ENCODE peak calls at places on chromosomes 12 and 14, in six cellular contexts. One of them, this sample, is unnamed.

GRCh38 chr12:79934309-79935020 is 432 bp downstream of the PPP1R12A start:
- DNase-seq in neural crest cell: peak; percentile 40
- DNase-seq in stimulated activated naive B cell treated with anti-CD40 and anti-IgM and Interleukin-4, amounts not matched to agents 10 μg/mL and 1 μg/mL and 100 μg/mL, for 72 hours: no peak
- DNase-seq in A673: peak; percentile 42
- DNase-seq in NCI-H2081 treated with DMSO at 0.1 percent for 48 hours: no peak
- DNase-seq in progenitor cell of endocrine pancreas: peak; percentile 45
- DNase-seq in this sample: peak; percentile 58

GRCh38 chr12:114799574-114800487 is 115.9 kb upstream of the TBX3 start:
- DNase-seq in neural crest cell: peak; percentile 36
- DNase-seq in stimulated activated naive B cell treated with anti-CD40 and anti-IgM and Interleukin-4, amounts not matched to agents 10 μg/mL and 1 μg/mL and 100 μg/mL, for 72 hours: no peak
- DNase-seq in A673: no peak
- DNase-seq in NCI-H2081 treated with DMSO at 0.1 percent for 48 hours: no peak
- DNase-seq in progenitor cell of endocrine pancreas: peak; percentile 10
- DNase-seq in this sample: no peak

GRCh38 chr12:125143491-125143890 is 78.3 kb downstream of the AACS start:
- DNase-seq in neural crest cell: no peak
- DNase-seq in stimulated activated naive B cell treated with anti-CD40 and anti-IgM and Interleukin-4, amounts not matched to agents 10 μg/mL and 1 μg/mL and 100 μg/mL, for 72 hours: no peak
- DNase-seq in A673: peak; percentile 17
- DNase-seq in NCI-H2081 treated with DMSO at 0.1 percent for 48 hours: no peak
- DNase-seq in progenitor cell of endocrine pancreas: no peak
- DNase-seq in this sample: no peak

GRCh38 chr12:93813972-93814821 is 137.0 kb downstream of the CRADD start:
- DNase-seq in neural crest cell: no peak
- DNase-seq in stimulated activated naive B cell treated with anti-CD40 and anti-IgM and Interleukin-4, amounts not matched to agents 10 μg/mL and 1 μg/mL and 100 μg/mL, for 72 hours: no peak
- DNase-seq in A673: no peak
- DNase-seq in NCI-H2081 treated with DMSO at 0.1 percent for 48 hours: no peak
- DNase-seq in progenitor cell of endocrine pancreas: no peak
- DNase-seq in this sample: no peak

GRCh38 chr12:108479364-108480070 is 35.6 kb upstream of the FICD start:
- DNase-seq in neural crest cell: no peak
- DNase-seq in stimulated activated naive B cell treated with anti-CD40 and anti-IgM and Interleukin-4, amounts not matched to agents 10 μg/mL and 1 μg/mL and 100 μg/mL, for 72 hours: no peak
- DNase-seq in A673: no peak
- DNase-seq in NCI-H2081 treated with DMSO at 0.1 percent for 48 hours: no peak
- DNase-seq in progenitor cell of endocrine pancreas: no peak
- DNase-seq in this sample: no peak

GRCh38 chr12:96085475-96085874 is 50.1 kb upstream of the LTA4H start:
- DNase-seq in neural crest cell: no peak
- DNase-seq in stimulated activated naive B cell treated with anti-CD40 and anti-IgM and Interleukin-4, amounts not matched to agents 10 μg/mL and 1 μg/mL and 100 μg/mL, for 72 hours: no peak
- DNase-seq in A673: no peak
- DNase-seq in NCI-H2081 treated with DMSO at 0.1 percent for 48 hours: no peak
- DNase-seq in progenitor cell of endocrine pancreas: no peak
- DNase-seq in this sample: no peak

GRCh38 chr12:8834230-8834629 is 11.8 kb downstream of the A2ML1 start:
- DNase-seq in neural crest cell: no peak
- DNase-seq in stimulated activated naive B cell treated with anti-CD40 and anti-IgM and Interleukin-4, amounts not matched to agents 10 μg/mL and 1 μg/mL and 100 μg/mL, for 72 hours: no peak
- DNase-seq in A673: no peak
- DNase-seq in NCI-H2081 treated with DMSO at 0.1 percent for 48 hours: no peak
- DNase-seq in progenitor cell of endocrine pancreas: no peak
- DNase-seq in this sample: no peak

GRCh38 chr12:109277899-109278762 is 31.0 kb downstream of the FOXN4 start:
- DNase-seq in neural crest cell: no peak
- DNase-seq in stimulated activated naive B cell treated with anti-CD40 and anti-IgM and Interleukin-4, amounts not matched to agents 10 μg/mL and 1 μg/mL and 100 μg/mL, for 72 hours: no peak
- DNase-seq in A673: no peak
- DNase-seq in NCI-H2081 treated with DMSO at 0.1 percent for 48 hours: no peak
- DNase-seq in progenitor cell of endocrine pancreas: no peak
- DNase-seq in this sample: no peak

GRCh38 chr14:68659021-68659931 is 133.6 kb downstream of the ZFP36L1 start:
- DNase-seq in neural crest cell: no peak
- DNase-seq in stimulated activated naive B cell treated with anti-CD40 and anti-IgM and Interleukin-4, amounts not matched to agents 10 μg/mL and 1 μg/mL and 100 μg/mL, for 72 hours: no peak
- DNase-seq in A673: no peak
- DNase-seq in NCI-H2081 treated with DMSO at 0.1 percent for 48 hours: no peak
- DNase-seq in progenitor cell of endocrine pancreas: no peak
- DNase-seq in this sample: no peak

GRCh38 chr12:4563336-4563735 is 1.3 kb downstream of the DYRK4 start:
- DNase-seq in neural crest cell: no peak
- DNase-seq in stimulated activated naive B cell treated with anti-CD40 and anti-IgM and Interleukin-4, amounts not matched to agents 10 μg/mL and 1 μg/mL and 100 μg/mL, for 72 hours: no peak
- DNase-seq in A673: no peak
- DNase-seq in NCI-H2081 treated with DMSO at 0.1 percent for 48 hours: no peak
- DNase-seq in progenitor cell of endocrine pancreas: no peak
- DNase-seq in this sample: no peak

GRCh38 chr14:29273513-29273912 is 506.9 kb downstream of the FOXG1 start:
- DNase-seq in neural crest cell: no peak
- DNase-seq in stimulated activated naive B cell treated with anti-CD40 and anti-IgM and Interleukin-4, amounts not matched to agents 10 μg/mL and 1 μg/mL and 100 μg/mL, for 72 hours: no peak
- DNase-seq in A673: no peak
- DNase-seq in NCI-H2081 treated with DMSO at 0.1 percent for 48 hours: no peak
- DNase-seq in progenitor cell of endocrine pancreas: no peak
- DNase-seq in this sample: no peak

GRCh38 chr14:91728616-91729183 is 3.2 kb downstream of the CATSPERB start:
- DNase-seq in neural crest cell: no peak
- DNase-seq in stimulated activated naive B cell treated with anti-CD40 and anti-IgM and Interleukin-4, amounts not matched to agents 10 μg/mL and 1 μg/mL and 100 μg/mL, for 72 hours: no peak
- DNase-seq in A673: no peak
- DNase-seq in NCI-H2081 treated with DMSO at 0.1 percent for 48 hours: no peak
- DNase-seq in progenitor cell of endocrine pancreas: no peak
- DNase-seq in this sample: no peak

GRCh38 chr12:116174904-116175303 is 102.6 kb downstream of the MED13L start:
- DNase-seq in neural crest cell: no peak
- DNase-seq in stimulated activated naive B cell treated with anti-CD40 and anti-IgM and Interleukin-4, amounts not matched to agents 10 μg/mL and 1 μg/mL and 100 μg/mL, for 72 hours: no peak
- DNase-seq in A673: no peak
- DNase-seq in NCI-H2081 treated with DMSO at 0.1 percent for 48 hours: no peak
- DNase-seq in progenitor cell of endocrine pancreas: no peak
- DNase-seq in this sample: no peak

GRCh38 chr14:101276309-101277091 is 284.8 kb upstream of the DIO3 start:
- DNase-seq in neural crest cell: no peak
- DNase-seq in stimulated activated naive B cell treated with anti-CD40 and anti-IgM and Interleukin-4, amounts not matched to agents 10 μg/mL and 1 μg/mL and 100 μg/mL, for 72 hours: no peak
- DNase-seq in A673: peak; percentile 34
- DNase-seq in NCI-H2081 treated with DMSO at 0.1 percent for 48 hours: no peak
- DNase-seq in progenitor cell of endocrine pancreas: no peak
- DNase-seq in this sample: no peak

GRCh38 chr14:74394549-74394948 is 31.5 kb downstream of the SYNDIG1L start:
- DNase-seq in neural crest cell: no peak
- DNase-seq in stimulated activated naive B cell treated with anti-CD40 and anti-IgM and Interleukin-4, amounts not matched to agents 10 μg/mL and 1 μg/mL and 100 μg/mL, for 72 hours: no peak
- DNase-seq in A673: no peak
- DNase-seq in NCI-H2081 treated with DMSO at 0.1 percent for 48 hours: no peak
- DNase-seq in progenitor cell of endocrine pancreas: no peak
- DNase-seq in this sample: no peak

GRCh38 chr14:99603471-99603933 is 505 bp downstream of the CCDC85C start:
- DNase-seq in neural crest cell: peak; percentile 34
- DNase-seq in stimulated activated naive B cell treated with anti-CD40 and anti-IgM and Interleukin-4, amounts not matched to agents 10 μg/mL and 1 μg/mL and 100 μg/mL, for 72 hours: peak; percentile 40
- DNase-seq in A673: peak; percentile 58
- DNase-seq in NCI-H2081 treated with DMSO at 0.1 percent for 48 hours: no peak
- DNase-seq in progenitor cell of endocrine pancreas: peak; percentile 32
- DNase-seq in this sample: peak; percentile 38

GRCh38 chr12:24285413-24285812 is 335.9 kb upstream of the SOX5 start:
- DNase-seq in neural crest cell: no peak
- DNase-seq in stimulated activated naive B cell treated with anti-CD40 and anti-IgM and Interleukin-4, amounts not matched to agents 10 μg/mL and 1 μg/mL and 100 μg/mL, for 72 hours: no peak
- DNase-seq in A673: no peak
- DNase-seq in NCI-H2081 treated with DMSO at 0.1 percent for 48 hours: no peak
- DNase-seq in progenitor cell of endocrine pancreas: no peak
- DNase-seq in this sample: no peak

GRCh38 chr12:122834229-122834920 is 882 bp upstream of the HIP1R start:
- DNase-seq in neural crest cell: peak; percentile 56
- DNase-seq in stimulated activated naive B cell treated with anti-CD40 and anti-IgM and Interleukin-4, amounts not matched to agents 10 μg/mL and 1 μg/mL and 100 μg/mL, for 72 hours: no peak
- DNase-seq in A673: peak; percentile 73
- DNase-seq in NCI-H2081 treated with DMSO at 0.1 percent for 48 hours: no peak
- DNase-seq in progenitor cell of endocrine pancreas: peak; percentile 40
- DNase-seq in this sample: no peak

GRCh38 chr12:92185052-92185451 is 39.4 kb upstream of the BTG1 start:
- DNase-seq in neural crest cell: no peak
- DNase-seq in stimulated activated naive B cell treated with anti-CD40 and anti-IgM and Interleukin-4, amounts not matched to agents 10 μg/mL and 1 μg/mL and 100 μg/mL, for 72 hours: peak; percentile 30
- DNase-seq in A673: no peak
- DNase-seq in NCI-H2081 treated with DMSO at 0.1 percent for 48 hours: no peak
- DNase-seq in progenitor cell of endocrine pancreas: no peak
- DNase-seq in this sample: peak; percentile 59

GRCh38 chr14:29743566-29743965 is 184.1 kb downstream of the PRKD1 start:
- DNase-seq in neural crest cell: no peak
- DNase-seq in stimulated activated naive B cell treated with anti-CD40 and anti-IgM and Interleukin-4, amounts not matched to agents 10 μg/mL and 1 μg/mL and 100 μg/mL, for 72 hours: no peak
- DNase-seq in A673: peak; percentile 38
- DNase-seq in NCI-H2081 treated with DMSO at 0.1 percent for 48 hours: no peak
- DNase-seq in progenitor cell of endocrine pancreas: no peak
- DNase-seq in this sample: no peak

GRCh38 chr12:116376354-116377193 is 99.1 kb upstream of the MED13L start:
- DNase-seq in neural crest cell: no peak
- DNase-seq in stimulated activated naive B cell treated with anti-CD40 and anti-IgM and Interleukin-4, amounts not matched to agents 10 μg/mL and 1 μg/mL and 100 μg/mL, for 72 hours: no peak
- DNase-seq in A673: no peak
- DNase-seq in NCI-H2081 treated with DMSO at 0.1 percent for 48 hours: no peak
- DNase-seq in progenitor cell of endocrine pancreas: no peak
- DNase-seq in this sample: peak; percentile 12

GRCh38 chr14:95520346-95520745 is 3.9 kb upstream of the SYNE3 start:
- DNase-seq in neural crest cell: no peak
- DNase-seq in stimulated activated naive B cell treated with anti-CD40 and anti-IgM and Interleukin-4, amounts not matched to agents 10 μg/mL and 1 μg/mL and 100 μg/mL, for 72 hours: no peak
- DNase-seq in A673: no peak
- DNase-seq in NCI-H2081 treated with DMSO at 0.1 percent for 48 hours: no peak
- DNase-seq in progenitor cell of endocrine pancreas: no peak
- DNase-seq in this sample: no peak

GRCh38 chr12:101297661-101298060 is 17.8 kb downstream of the UTP20 start:
- DNase-seq in neural crest cell: no peak
- DNase-seq in stimulated activated naive B cell treated with anti-CD40 and anti-IgM and Interleukin-4, amounts not matched to agents 10 μg/mL and 1 μg/mL and 100 μg/mL, for 72 hours: no peak
- DNase-seq in A673: no peak
- DNase-seq in NCI-H2081 treated with DMSO at 0.1 percent for 48 hours: no peak
- DNase-seq in progenitor cell of endocrine pancreas: no peak
- DNase-seq in this sample: no peak

GRCh38 chr12:25320123-25321006 is 69.6 kb upstream of the KRAS start:
- DNase-seq in neural crest cell: no peak
- DNase-seq in stimulated activated naive B cell treated with anti-CD40 and anti-IgM and Interleukin-4, amounts not matched to agents 10 μg/mL and 1 μg/mL and 100 μg/mL, for 72 hours: peak; percentile 71
- DNase-seq in A673: peak; percentile 24
- DNase-seq in NCI-H2081 treated with DMSO at 0.1 percent for 48 hours: no peak
- DNase-seq in progenitor cell of endocrine pancreas: no peak
- DNase-seq in this sample: peak; percentile 30

GRCh38 chr14:102985665-102986064 is 63.2 kb downstream of the AMN start:
- DNase-seq in neural crest cell: no peak
- DNase-seq in stimulated activated naive B cell treated with anti-CD40 and anti-IgM and Interleukin-4, amounts not matched to agents 10 μg/mL and 1 μg/mL and 100 μg/mL, for 72 hours: no peak
- DNase-seq in A673: no peak
- DNase-seq in NCI-H2081 treated with DMSO at 0.1 percent for 48 hours: no peak
- DNase-seq in progenitor cell of endocrine pancreas: no peak
- DNase-seq in this sample: no peak

GRCh38 chr12:110141389-110141788 is 17.2 kb downstream of the IFT81 start:
- DNase-seq in neural crest cell: no peak
- DNase-seq in stimulated activated naive B cell treated with anti-CD40 and anti-IgM and Interleukin-4, amounts not matched to agents 10 μg/mL and 1 μg/mL and 100 μg/mL, for 72 hours: no peak
- DNase-seq in A673: no peak
- DNase-seq in NCI-H2081 treated with DMSO at 0.1 percent for 48 hours: no peak
- DNase-seq in progenitor cell of endocrine pancreas: no peak
- DNase-seq in this sample: no peak

GRCh38 chr14:96198430-96199133 is 6.1 kb upstream of the BDKRB2 start:
- DNase-seq in neural crest cell: no peak
- DNase-seq in stimulated activated naive B cell treated with anti-CD40 and anti-IgM and Interleukin-4, amounts not matched to agents 10 μg/mL and 1 μg/mL and 100 μg/mL, for 72 hours: no peak
- DNase-seq in A673: no peak
- DNase-seq in NCI-H2081 treated with DMSO at 0.1 percent for 48 hours: no peak
- DNase-seq in progenitor cell of endocrine pancreas: no peak
- DNase-seq in this sample: no peak

GRCh38 chr12:23781118-23781517 is 168.4 kb downstream of the SOX5 start:
- DNase-seq in neural crest cell: no peak
- DNase-seq in stimulated activated naive B cell treated with anti-CD40 and anti-IgM and Interleukin-4, amounts not matched to agents 10 μg/mL and 1 μg/mL and 100 μg/mL, for 72 hours: no peak
- DNase-seq in A673: no peak
- DNase-seq in NCI-H2081 treated with DMSO at 0.1 percent for 48 hours: no peak
- DNase-seq in progenitor cell of endocrine pancreas: no peak
- DNase-seq in this sample: no peak

GRCh38 chr12:72269491-72269890 is 2.7 kb upstream of the TRHDE start:
- DNase-seq in neural crest cell: no peak
- DNase-seq in stimulated activated naive B cell treated with anti-CD40 and anti-IgM and Interleukin-4, amounts not matched to agents 10 μg/mL and 1 μg/mL and 100 μg/mL, for 72 hours: no peak
- DNase-seq in A673: no peak
- DNase-seq in NCI-H2081 treated with DMSO at 0.1 percent for 48 hours: no peak
- DNase-seq in progenitor cell of endocrine pancreas: no peak
- DNase-seq in this sample: no peak